ENCODE peak calls at places on chromosome 17, in four cellular contexts. One of them, this sample, is unnamed.

GRCh38 chr17:61583242-61583641 is 7.8 kb downstream of the NACA2 start:
- DNase-seq in CD4-positive, alpha-beta memory T cell: no peak
- DNase-seq in CD4-positive, alpha-beta T cell: no peak
- DNase-seq in sigmoid colon: no peak
- DNase-seq in this sample: no peak

GRCh38 chr17:42201155-42201772 is 7.0 kb upstream of the GHDC start:
- DNase-seq in CD4-positive, alpha-beta memory T cell: no peak
- DNase-seq in CD4-positive, alpha-beta T cell: no peak
- DNase-seq in sigmoid colon: no peak
- DNase-seq in this sample: no peak

GRCh38 chr17:27158390-27158789 is 135.5 kb upstream of the WSB1 start:
- DNase-seq in CD4-positive, alpha-beta memory T cell: no peak
- DNase-seq in CD4-positive, alpha-beta T cell: no peak
- DNase-seq in sigmoid colon: no peak
- DNase-seq in this sample: no peak

GRCh38 chr17:16486373-16487250 is 5.4 kb downstream of the LRRC75A start:
- DNase-seq in CD4-positive, alpha-beta memory T cell: no peak
- DNase-seq in CD4-positive, alpha-beta T cell: no peak
- DNase-seq in sigmoid colon: peak; percentile 95
- DNase-seq in this sample: no peak

GRCh38 chr17:19978803-19979202 is 1.2 kb upstream of the AKAP10 start:
- DNase-seq in CD4-positive, alpha-beta memory T cell: no peak
- DNase-seq in CD4-positive, alpha-beta T cell: no peak
- DNase-seq in sigmoid colon: no peak
- DNase-seq in this sample: no peak

GRCh38 chr17:75920045-75920560 is 15.4 kb upstream of the MRPL38 start:
- DNase-seq in CD4-positive, alpha-beta memory T cell: no peak
- DNase-seq in CD4-positive, alpha-beta T cell: no peak
- DNase-seq in sigmoid colon: no peak
- DNase-seq in this sample: no peak

GRCh38 chr17:83203472-83204221 is 124.2 kb downstream of the METRNL start:
- DNase-seq in CD4-positive, alpha-beta memory T cell: no peak
- DNase-seq in CD4-positive, alpha-beta T cell: no peak
- DNase-seq in sigmoid colon: peak; percentile 65
- DNase-seq in this sample: peak; percentile 2

GRCh38 chr17:11852911-11853310 is 144.4 kb downstream of the ZNF18 start:
- DNase-seq in CD4-positive, alpha-beta memory T cell: no peak
- DNase-seq in CD4-positive, alpha-beta T cell: no peak
- DNase-seq in sigmoid colon: no peak
- DNase-seq in this sample: no peak

GRCh38 chr17:29682054-29682453 is 59.3 kb upstream of the CORO6 start:
- DNase-seq in CD4-positive, alpha-beta memory T cell: no peak
- DNase-seq in CD4-positive, alpha-beta T cell: no peak
- DNase-seq in sigmoid colon: no peak
- DNase-seq in this sample: no peak

GRCh38 chr17:8117980-8118768 is at the start of gene ALOXE3:
- DNase-seq in CD4-positive, alpha-beta memory T cell: no peak
- DNase-seq in CD4-positive, alpha-beta T cell: no peak
- DNase-seq in sigmoid colon: peak; percentile 84
- DNase-seq in this sample: no peak

GRCh38 chr17:40561871-40562611 is 3.2 kb downstream of the CCR7 start:
- DNase-seq in CD4-positive, alpha-beta memory T cell: peak; percentile 69
- DNase-seq in CD4-positive, alpha-beta T cell: no peak
- DNase-seq in sigmoid colon: no peak
- DNase-seq in this sample: peak; percentile 49

GRCh38 chr17:28871056-28871579 is 16.3 kb downstream of the ERAL1 start:
- DNase-seq in CD4-positive, alpha-beta memory T cell: peak; percentile 38
- DNase-seq in CD4-positive, alpha-beta T cell: peak; percentile 32
- DNase-seq in sigmoid colon: no peak
- DNase-seq in this sample: no peak

GRCh38 chr17:41510251-41511065 is 5.0 kb upstream of the KRT13 start:
- DNase-seq in CD4-positive, alpha-beta memory T cell: no peak
- DNase-seq in CD4-positive, alpha-beta T cell: no peak
- DNase-seq in sigmoid colon: no peak
- DNase-seq in this sample: no peak

GRCh38 chr17:4147751-4148310 is 4.8 kb downstream of the CYB5D2 start:
- DNase-seq in CD4-positive, alpha-beta memory T cell: no peak
- DNase-seq in CD4-positive, alpha-beta T cell: no peak
- DNase-seq in sigmoid colon: no peak
- DNase-seq in this sample: no peak

GRCh38 chr17:67260051-67260987 is 15.3 kb upstream of the HELZ start:
- DNase-seq in CD4-positive, alpha-beta memory T cell: no peak
- DNase-seq in CD4-positive, alpha-beta T cell: no peak
- DNase-seq in sigmoid colon: peak; percentile 77
- DNase-seq in this sample: no peak

GRCh38 chr17:44636562-44636961 is 19.7 kb upstream of the MEIOC start:
- DNase-seq in CD4-positive, alpha-beta memory T cell: no peak
- DNase-seq in CD4-positive, alpha-beta T cell: no peak
- DNase-seq in sigmoid colon: no peak
- DNase-seq in this sample: no peak

GRCh38 chr17:31320231-31320630 is 1.2 kb downstream of the EVI2A start:
- DNase-seq in CD4-positive, alpha-beta memory T cell: peak; percentile 11
- DNase-seq in CD4-positive, alpha-beta T cell: no peak
- DNase-seq in sigmoid colon: no peak
- DNase-seq in this sample: no peak

GRCh38 chr17:681738-682137 is 32.9 kb downstream of the VPS53 start:
- DNase-seq in CD4-positive, alpha-beta memory T cell: no peak
- DNase-seq in CD4-positive, alpha-beta T cell: no peak
- DNase-seq in sigmoid colon: no peak
- DNase-seq in this sample: no peak

GRCh38 chr17:21573961-21574610 is 118.2 kb upstream of the KCNJ18 start:
- DNase-seq in CD4-positive, alpha-beta memory T cell: peak; percentile 68
- DNase-seq in CD4-positive, alpha-beta T cell: peak; percentile 29
- DNase-seq in sigmoid colon: peak; percentile 85
- DNase-seq in this sample: no peak

GRCh38 chr17:38981640-38982039 is 14.4 kb upstream of the FBXO47 start:
- DNase-seq in CD4-positive, alpha-beta memory T cell: no peak
- DNase-seq in CD4-positive, alpha-beta T cell: no peak
- DNase-seq in sigmoid colon: no peak
- DNase-seq in this sample: no peak

GRCh38 chr17:18185391-18185790 is 1.8 kb downstream of the ALKBH5 start:
- DNase-seq in CD4-positive, alpha-beta memory T cell: no peak
- DNase-seq in CD4-positive, alpha-beta T cell: no peak
- DNase-seq in sigmoid colon: no peak
- DNase-seq in this sample: no peak

GRCh38 chr17:61337247-61337812 is 62.3 kb upstream of the TBX2 start:
- DNase-seq in CD4-positive, alpha-beta memory T cell: no peak
- DNase-seq in CD4-positive, alpha-beta T cell: no peak
- DNase-seq in sigmoid colon: no peak
- DNase-seq in this sample: no peak

GRCh38 chr17:247767-248166 is 66.3 kb upstream of the DOC2B start:
- DNase-seq in CD4-positive, alpha-beta memory T cell: no peak
- DNase-seq in CD4-positive, alpha-beta T cell: no peak
- DNase-seq in sigmoid colon: peak; percentile 64
- DNase-seq in this sample: no peak

GRCh38 chr17:73261952-73262675 is 434 bp upstream of the CPSF4L start:
- DNase-seq in CD4-positive, alpha-beta memory T cell: no peak
- DNase-seq in CD4-positive, alpha-beta T cell: no peak
- DNase-seq in sigmoid colon: peak; percentile 67
- DNase-seq in this sample: no peak

GRCh38 chr17:5181509-5182305 is 10.0 kb downstream of the ZNF594 start:
- DNase-seq in CD4-positive, alpha-beta memory T cell: no peak
- DNase-seq in CD4-positive, alpha-beta T cell: no peak
- DNase-seq in sigmoid colon: no peak
- DNase-seq in this sample: no peak

GRCh38 chr17:5179003-5179402 is 12.7 kb downstream of the ZNF594 start:
- DNase-seq in CD4-positive, alpha-beta memory T cell: no peak
- DNase-seq in CD4-positive, alpha-beta T cell: no peak
- DNase-seq in sigmoid colon: no peak
- DNase-seq in this sample: no peak

GRCh38 chr17:5184284-5184683 is 7.4 kb downstream of the ZNF594 start:
- DNase-seq in CD4-positive, alpha-beta memory T cell: no peak
- DNase-seq in CD4-positive, alpha-beta T cell: no peak
- DNase-seq in sigmoid colon: no peak
- DNase-seq in this sample: no peak

GRCh38 chr17:5183410-5183793 is 8.3 kb downstream of the ZNF594 start:
- DNase-seq in CD4-positive, alpha-beta memory T cell: no peak
- DNase-seq in CD4-positive, alpha-beta T cell: no peak
- DNase-seq in sigmoid colon: no peak
- DNase-seq in this sample: no peak

GRCh38 chr17:5182597-5183409 is 8.9 kb downstream of the ZNF594 start:
- DNase-seq in CD4-positive, alpha-beta memory T cell: no peak
- DNase-seq in CD4-positive, alpha-beta T cell: no peak
- DNase-seq in sigmoid colon: no peak
- DNase-seq in this sample: no peak
- H3K9me3 ChIP-seq in CD4-positive, alpha-beta memory T cell: peaks cover 35% of the 10 kb centered on the region
- H3K9me3 ChIP-seq in CD4-positive, alpha-beta T cell: peaks cover 93% of the 10 kb centered on the region
- H3K9me3 ChIP-seq in sigmoid colon: peaks cover 73% of the 10 kb centered on the region
- H3K9me3 ChIP-seq in this sample: peaks cover 38% of the 10 kb centered on the region

GRCh38 chr17:52515927-52516326 is 357.4 kb upstream of the CA10 start:
- DNase-seq in CD4-positive, alpha-beta memory T cell: no peak
- DNase-seq in CD4-positive, alpha-beta T cell: no peak
- DNase-seq in sigmoid colon: no peak
- DNase-seq in this sample: no peak
- H3K9me3 ChIP-seq in CD4-positive, alpha-beta memory T cell: no peaks in the 10 kb centered on the region
- H3K9me3 ChIP-seq in CD4-positive, alpha-beta T cell: no peaks in the 10 kb centered on the region
- H3K9me3 ChIP-seq in sigmoid colon: no peaks in the 10 kb centered on the region
- H3K9me3 ChIP-seq in this sample: no peaks in the 10 kb centered on the region

DNA sequence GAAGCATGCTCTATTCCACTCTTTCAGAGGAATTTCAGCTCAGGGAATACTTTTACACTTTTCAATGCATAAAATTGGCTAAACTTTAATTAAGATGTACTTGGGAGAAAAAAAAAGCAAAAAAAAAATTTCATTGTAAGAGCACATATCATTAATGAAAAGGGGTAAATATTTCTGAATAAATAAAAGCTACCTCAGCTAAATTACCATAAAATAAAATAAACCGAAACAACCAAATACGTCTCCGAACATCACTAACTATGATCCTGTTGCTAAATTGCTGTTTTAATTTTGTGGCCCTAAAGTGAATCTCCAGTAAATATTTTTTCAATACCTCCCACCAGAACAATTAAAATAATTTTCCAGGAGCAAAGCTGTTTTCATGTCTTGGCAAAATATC is 203.7 kb upstream of the KCNJ16 start:
- DNase-seq in CD4-positive, alpha-beta memory T cell: no peak
- DNase-seq in CD4-positive, alpha-beta T cell: no peak
- DNase-seq in sigmoid colon: no peak
- DNase-seq in this sample: no peak
- H3K9me3 ChIP-seq in CD4-positive, alpha-beta memory T cell: no peaks in the 10 kb centered on the region
- H3K9me3 ChIP-seq in CD4-positive, alpha-beta T cell: no peaks in the 10 kb centered on the region
- H3K9me3 ChIP-seq in sigmoid colon: no peaks in the 10 kb centered on the region
- H3K9me3 ChIP-seq in this sample: no peaks in the 10 kb centered on the region

DNA sequence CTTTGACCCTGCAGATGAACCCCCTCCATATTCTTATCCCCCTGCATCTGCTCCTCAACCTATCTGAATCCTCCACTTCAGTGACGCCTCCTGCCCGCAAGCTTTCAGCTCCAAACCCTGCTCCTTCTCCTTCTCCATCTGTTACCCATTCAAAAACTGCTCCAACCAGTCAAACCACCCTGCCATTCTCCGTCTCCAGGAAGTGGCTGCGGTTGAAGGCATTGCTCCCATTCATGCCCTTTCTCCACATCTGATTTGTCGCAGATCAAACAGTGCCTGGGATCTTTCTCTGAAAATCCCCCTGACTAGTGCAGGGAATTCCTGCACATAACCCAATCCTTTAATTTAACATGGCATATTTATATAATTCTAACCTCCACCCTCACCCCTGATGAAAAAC is 56.2 kb downstream of the SLFN5 start:
- DNase-seq in CD4-positive, alpha-beta memory T cell: no peak
- DNase-seq in CD4-positive, alpha-beta T cell: no peak
- DNase-seq in sigmoid colon: no peak
- DNase-seq in this sample: no peak
- H3K9me3 ChIP-seq in CD4-positive, alpha-beta memory T cell: no peaks in the 10 kb centered on the region
- H3K9me3 ChIP-seq in CD4-positive, alpha-beta T cell: peaks cover 4% of the 10 kb centered on the region
- H3K9me3 ChIP-seq in sigmoid colon: no peaks in the 10 kb centered on the region
- H3K9me3 ChIP-seq in this sample: no peaks in the 10 kb centered on the region